ENCODE peak calls at places on chromosomes 5 and 9, in five cellular contexts. S is ACHN; K is SK-N-SH; Z is neuronal stem cell; I is stimulated activated CD4-positive, alpha-beta T cell treated with anti-CD3 and anti-CD28 coated beads, Interleukin-2, amount 100 ng/mL, for 24 hours. R is an unnamed sample.

GRCh38 chr5:54905942-54906537 is 79.4 kb downstream of the ESM1 start:
- DNase-seq in K (peak; percentile 38), S (peak; percentile 55), Z (peak; percentile 57), I (peak; percentile 76), R (peak; percentile 80)

GRCh38 chr9:136418182-136419091 is 8.0 kb downstream of the PMPCA start:
- DNase-seq in I (no peak), K (no peak), S (no peak), Z (no peak), R (no peak)

GRCh38 chr5:40605295-40605958 is 74.3 kb upstream of the PTGER4 start:
- DNase-seq in S (no peak), K (no peak), Z (no peak), I (no peak), R (peak; percentile 36)

GRCh38 chr9:27572566-27572917 is 739 bp downstream of the C9orf72 start:
- DNase-seq in Z (no peak), K (peak; percentile 50), S (peak; percentile 31), I (no peak), R (peak; percentile 46)

GRCh38 chr5:132475531-132475930 is 15.0 kb downstream of the IRF1 start:
- DNase-seq in K (no peak), I (peak; percentile 17), S (no peak), Z (no peak), R (no peak)

GRCh38 chr5:72842816-72843215 is 26.4 kb downstream of the TNPO1 start:
- DNase-seq in I (no peak), Z (no peak), S (peak; percentile 53), K (no peak), R (peak; percentile 39)

GRCh38 chr5:98763001-98763630 is 10.3 kb upstream of the RGMB start:
- DNase-seq in K (no peak), I (no peak), Z (no peak), S (peak; percentile 76), R (peak; percentile 85)

GRCh38 chr5:67095346-67095871 is 101.2 kb downstream of the CD180 start:
- DNase-seq in Z (no peak), I (no peak), S (no peak), K (no peak), R (peak; percentile 60)

GRCh38 chr5:107310181-107310580 is 360.6 kb downstream of the EFNA5 start:
- DNase-seq in I (no peak), S (no peak), K (no peak), Z (no peak), R (no peak)

GRCh38 chr5:171342362-171343111 is 33.5 kb downstream of the TLX3 start:
- DNase-seq in Z (no peak), K (peak; percentile 73), I (peak; percentile 34), S (peak; percentile 62), R (peak; percentile 62)

GRCh38 chr5:59241119-59241518 is 652.4 kb downstream of the PDE4D start:
- DNase-seq in I (no peak), K (no peak), S (no peak), Z (no peak), R (no peak)

GRCh38 chr9:4180907-4181605 is 118.8 kb downstream of the GLIS3 start:
- DNase-seq in S (no peak), I (no peak), K (no peak), Z (no peak), R (no peak)

GRCh38 chr9:77892171-77892570 is 139.4 kb downstream of the GNAQ start:
- DNase-seq in S (no peak), I (no peak), K (no peak), Z (no peak), R (no peak)

R was measured in astrocyte of the spinal cord.